ENCODE peak calls at places on chromosomes 3 and 15, in nine cellular contexts. D is GM23248, Z is hepatocyte, E is SK-N-SH, C is neural progenitor cell, V is GM23338, O is OCI-LY7, N is PC-3, L is HCT116. T is an unnamed sample.

GRCh38 chr15:42581272-42581730 is 5.9 kb downstream of the STARD9 start:
- DNase-seq in D (peak), Z (peak), E (peak), C (peak), V (peak), O (peak), N (peak), L (no peak), T (peak)

GRCh38 chr3:44762170-44762677 is 630 bp downstream of the KIF15 start:
- DNase-seq in D (peak), Z (no peak), E (peak), C (no peak), V (no peak), O (peak), N (no peak), L (no peak), T (peak)

GRCh38 chr15:29151111-29151857 is 118.3 kb downstream of the NSMCE3 start:
- DNase-seq in D (no peak), Z (no peak), E (no peak), C (no peak), V (no peak), O (no peak), N (no peak), L (no peak), T (no peak)

GRCh38 chr3:9563851-9564250 is 10.2 kb upstream of the LHFPL4 start:
- DNase-seq in D (no peak), Z (no peak), E (no peak), C (no peak), V (no peak), O (no peak), N (no peak), L (no peak), T (no peak)

GRCh38 chr3:151724846-151725562 is 8.7 kb upstream of the AADACL2 start:
- DNase-seq in D (no peak), Z (no peak), E (no peak), C (no peak), V (peak), O (no peak), N (peak), L (no peak), T (no peak)

GRCh38 chr3:149620291-149621020 is 37.4 kb downstream of the WWTR1 start:
- DNase-seq in D (peak), Z (no peak), E (no peak), C (no peak), V (no peak), O (no peak), N (peak), L (no peak), T (no peak)

GRCh38 chr3:45464336-45464809 is 76.0 kb downstream of the LARS2 start:
- DNase-seq in D (no peak), Z (no peak), E (no peak), C (peak), V (peak), O (peak), N (no peak), L (no peak), T (no peak)

GRCh38 chr15:59751552-59752413 is 62.7 kb upstream of the BNIP2 start:
- DNase-seq in D (peak), Z (no peak), E (no peak), C (peak), V (peak), O (peak), N (no peak), L (peak), T (peak)

GRCh38 chr3:52848617-52849016 is 13.8 kb upstream of the MUSTN1 start:
- DNase-seq in D (peak), Z (no peak), E (no peak), C (no peak), V (no peak), O (no peak), N (peak), L (no peak), T (no peak)

GRCh38 chr3:38618343-38618742 is 31.1 kb downstream of the SCN5A start:
- DNase-seq in D (no peak), Z (no peak), E (no peak), C (no peak), V (no peak), O (no peak), N (no peak), L (no peak), T (no peak)

GRCh38 chr3:152405915-152406802 is 137.4 kb downstream of the MBNL1 start:
- DNase-seq in D (peak), Z (peak), E (no peak), C (no peak), V (no peak), O (no peak), N (peak), L (no peak), T (no peak)

GRCh38 chr3:24519368-24520100 is 24.9 kb upstream of the THRB start:
- DNase-seq in D (peak), Z (no peak), E (no peak), C (peak), V (peak), O (no peak), N (no peak), L (no peak), T (no peak)

GRCh38 chr15:57565326-57565725 is 26.4 kb upstream of the MYZAP start:
- DNase-seq in D (no peak), Z (no peak), E (no peak), C (no peak), V (peak), O (peak), N (peak), L (no peak), T (no peak)

DNA sequence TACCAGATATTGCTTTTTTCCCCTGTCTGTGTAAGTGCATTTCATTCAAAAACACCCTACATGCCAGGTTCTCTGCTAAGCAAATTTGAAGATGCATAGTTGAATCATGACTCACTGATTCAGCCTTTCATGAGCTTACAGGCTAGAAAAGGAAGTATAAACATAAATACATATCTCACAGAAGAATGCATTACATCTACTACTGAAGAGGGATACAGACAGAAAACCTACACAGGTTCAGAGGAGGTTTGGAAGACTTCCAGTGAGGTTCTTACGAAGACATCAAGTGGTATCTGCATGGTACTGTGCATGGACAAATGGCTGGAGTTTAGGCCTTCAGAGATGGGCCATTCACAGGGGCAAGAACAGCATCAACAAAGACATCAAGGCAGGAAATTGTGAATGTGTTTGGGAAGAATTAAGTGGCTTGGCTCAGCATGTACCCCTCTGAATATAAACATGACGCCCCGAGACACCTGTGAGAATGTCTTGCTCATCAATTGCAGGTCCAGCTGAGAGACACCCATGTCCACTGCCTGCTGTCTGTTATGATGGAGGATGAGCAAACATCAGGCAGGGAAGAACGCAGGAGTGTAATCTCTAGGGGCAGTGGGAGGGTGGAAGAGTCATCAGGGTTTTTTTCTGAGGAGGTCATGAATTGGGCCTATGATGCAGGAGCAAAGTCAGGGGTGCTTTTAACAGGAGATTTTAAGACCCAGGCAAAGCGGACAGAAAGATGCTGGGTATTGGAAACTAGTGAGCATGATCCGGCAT is 105.1 kb upstream of the GALNT15 start:
- DNase-seq in D (peak), Z (peak), E (no peak), C (no peak), V (no peak), O (no peak), N (peak), L (no peak), T (no peak)
- H2AFZ ChIP-seq in D (no peak), Z (no peak), E (no peak), C (no peak), V (no peak), O (no peak), N (no peak), L (peak), T (no peak)

GRCh38 chr3:176939022-176939817 is 258.1 kb downstream of the TBL1XR1 start:
- DNase-seq in D (peak), Z (peak), E (peak), C (peak), V (peak), O (peak), N (peak), L (peak), T (peak)
- TF ChIP-seq EZH2phosphoT487 in D (no peak), Z (no peak), E (no peak), C (no peak), V (no peak), O (no peak), N (no peak), L (no peak), T (no peak)

DNA sequence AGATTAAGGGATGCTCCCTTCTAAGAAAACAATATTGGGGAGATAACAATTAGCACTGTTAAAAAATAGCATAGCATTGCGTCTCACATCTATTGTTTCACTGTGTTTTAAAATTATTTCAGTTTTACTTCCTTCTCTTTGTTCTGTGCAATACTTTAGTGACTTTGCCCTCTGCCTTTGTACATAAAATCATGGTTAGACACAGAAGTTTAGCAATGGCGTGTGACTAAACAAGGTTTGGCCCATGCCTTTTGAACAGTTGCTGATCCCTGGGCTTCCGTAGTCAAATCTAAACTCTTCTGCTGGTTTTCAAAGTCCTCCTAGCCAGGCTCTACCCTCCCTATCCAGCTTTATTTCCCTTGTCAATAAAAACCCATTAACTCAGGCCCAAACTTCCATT is 123.6 kb upstream of the SLC24A5 start:
- DNase-seq in D (no peak), Z (no peak), E (no peak), C (no peak), V (no peak), O (no peak), N (no peak), L (no peak), T (no peak)
- H2AFZ ChIP-seq in D (no peak), Z (no peak), E (no peak), C (no peak), V (no peak), O (no peak), N (no peak), L (no peak), T (no peak)

GRCh38 chr3:160968731-160969130 is 136.4 kb downstream of the B3GALNT1 start:
- DNase-seq in D (peak), Z (no peak), E (no peak), C (no peak), V (peak), O (no peak), N (no peak), L (no peak), T (no peak)
- TF ChIP-seq EZH2phosphoT487 in D (no peak), Z (no peak), E (no peak), C (no peak), V (no peak), O (no peak), N (no peak), L (no peak), T (no peak)

GRCh38 chr15:80815076-80815475 is 35.9 kb downstream of the CEMIP start:
- DNase-seq in D (no peak), Z (no peak), E (no peak), C (no peak), V (no peak), O (no peak), N (no peak), L (no peak), T (no peak)

GRCh38 chr15:80820092-80820491 is 40.9 kb downstream of the CEMIP start:
- DNase-seq in D (peak), Z (no peak), E (no peak), C (no peak), V (no peak), O (no peak), N (no peak), L (no peak), T (no peak)

GRCh38 chr15:80818996-80819395 is 39.8 kb downstream of the CEMIP start:
- DNase-seq in D (no peak), Z (no peak), E (no peak), C (no peak), V (no peak), O (no peak), N (no peak), L (no peak), T (no peak)

GRCh38 chr15:80817901-80818300 is 38.7 kb downstream of the CEMIP start:
- DNase-seq in D (no peak), Z (no peak), E (no peak), C (no peak), V (no peak), O (no peak), N (no peak), L (no peak), T (no peak)

DNA sequence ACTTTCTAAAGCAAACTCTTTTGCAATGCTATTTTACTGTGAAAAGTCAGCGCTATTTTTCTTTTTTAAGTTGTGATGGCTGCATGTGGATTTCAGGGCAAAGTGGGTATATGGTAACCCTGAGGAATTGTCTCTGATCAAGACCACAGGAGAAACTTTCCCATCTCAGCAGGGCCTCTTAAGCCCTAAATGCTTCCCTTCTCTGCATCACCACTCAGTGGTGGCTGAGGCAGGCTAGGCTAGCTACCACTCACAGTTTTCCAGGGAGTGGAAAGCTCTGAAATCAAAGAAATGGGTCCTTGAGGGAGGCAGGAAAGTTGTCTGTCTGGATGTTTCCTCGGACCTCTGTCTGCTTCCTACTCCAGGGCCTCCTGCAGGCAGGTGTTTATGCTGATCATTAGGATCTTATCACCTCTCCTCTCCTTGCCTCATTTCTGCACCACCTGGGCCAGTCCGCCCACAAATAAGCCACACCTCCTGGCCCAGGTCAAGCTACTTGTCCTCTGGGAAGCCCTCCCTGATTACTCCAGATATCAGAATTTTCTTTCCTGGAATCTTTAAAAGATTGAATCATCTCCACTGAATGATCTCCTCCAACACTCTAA is 37.0 kb downstream of the CEMIP start:
- DNase-seq in D (no peak), Z (no peak), E (no peak), C (no peak), V (no peak), O (no peak), N (no peak), L (no peak), T (no peak)
- H2AFZ ChIP-seq in D (no peak), Z (no peak), E (no peak), C (peak), V (peak), O (no peak), N (no peak), L (no peak), T (no peak)

GRCh38 chr15:74231475-74231874 is 4.7 kb upstream of the CCDC33 start:
- DNase-seq in D (no peak), Z (no peak), E (no peak), C (no peak), V (no peak), O (no peak), N (no peak), L (no peak), T (no peak)

GRCh38 chr15:74233373-74233772 is 2.8 kb upstream of the CCDC33 start:
- DNase-seq in D (no peak), Z (no peak), E (no peak), C (no peak), V (no peak), O (no peak), N (no peak), L (no peak), T (no peak)

GRCh38 chr15:74235962-74236361 is at the start of gene CCDC33:
- DNase-seq in D (no peak), Z (no peak), E (no peak), C (no peak), V (no peak), O (peak), N (no peak), L (no peak), T (no peak)

GRCh38 chr15:74234598-74234875 is 1.6 kb upstream of the CCDC33 start:
- DNase-seq in D (no peak), Z (no peak), E (peak), C (no peak), V (no peak), O (no peak), N (no peak), L (no peak), T (no peak)

DNA sequence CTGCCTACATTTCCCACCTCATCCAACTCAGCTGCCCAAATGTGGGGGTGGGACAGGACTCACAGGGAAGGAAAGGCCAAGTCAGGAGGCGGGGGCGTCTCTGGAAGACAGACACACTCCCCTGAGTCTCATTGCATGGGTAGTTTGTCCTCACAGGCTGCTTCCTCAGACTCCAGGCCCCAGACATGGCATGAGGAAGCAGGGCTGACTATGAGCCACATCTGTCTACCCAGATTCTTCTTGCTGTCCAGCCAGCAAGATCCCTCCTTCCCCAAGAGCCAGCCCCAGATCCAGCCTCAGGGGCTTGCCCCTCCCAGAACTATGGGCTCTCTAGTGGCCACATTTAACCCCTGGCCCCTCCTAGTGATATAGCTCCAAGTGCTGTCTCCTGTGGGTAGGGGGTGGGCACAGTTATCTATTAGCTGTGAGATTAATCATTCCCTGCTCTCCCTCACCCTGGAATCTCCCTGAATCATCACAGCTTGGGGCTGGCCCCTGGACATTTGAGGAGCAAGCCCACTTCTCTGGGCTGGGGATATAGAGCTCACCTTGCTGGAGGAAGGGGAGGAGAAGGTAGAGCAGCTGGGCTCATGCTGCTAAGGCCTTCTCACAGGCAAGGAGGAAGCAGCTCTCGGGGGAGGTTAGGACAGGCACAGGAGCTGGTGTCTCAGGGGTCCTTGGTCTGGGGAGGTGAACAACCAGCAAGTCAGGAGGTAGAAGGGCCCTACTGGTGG is 2.1 kb upstream of the CCDC33 start:
- DNase-seq in D (peak), Z (no peak), E (peak), C (no peak), V (no peak), O (no peak), N (no peak), L (no peak), T (no peak)
- TF ChIP-seq EZH2phosphoT487 in D (no peak), Z (no peak), E (no peak), C (no peak), V (no peak), O (no peak), N (no peak), L (no peak), T (no peak)

DNA sequence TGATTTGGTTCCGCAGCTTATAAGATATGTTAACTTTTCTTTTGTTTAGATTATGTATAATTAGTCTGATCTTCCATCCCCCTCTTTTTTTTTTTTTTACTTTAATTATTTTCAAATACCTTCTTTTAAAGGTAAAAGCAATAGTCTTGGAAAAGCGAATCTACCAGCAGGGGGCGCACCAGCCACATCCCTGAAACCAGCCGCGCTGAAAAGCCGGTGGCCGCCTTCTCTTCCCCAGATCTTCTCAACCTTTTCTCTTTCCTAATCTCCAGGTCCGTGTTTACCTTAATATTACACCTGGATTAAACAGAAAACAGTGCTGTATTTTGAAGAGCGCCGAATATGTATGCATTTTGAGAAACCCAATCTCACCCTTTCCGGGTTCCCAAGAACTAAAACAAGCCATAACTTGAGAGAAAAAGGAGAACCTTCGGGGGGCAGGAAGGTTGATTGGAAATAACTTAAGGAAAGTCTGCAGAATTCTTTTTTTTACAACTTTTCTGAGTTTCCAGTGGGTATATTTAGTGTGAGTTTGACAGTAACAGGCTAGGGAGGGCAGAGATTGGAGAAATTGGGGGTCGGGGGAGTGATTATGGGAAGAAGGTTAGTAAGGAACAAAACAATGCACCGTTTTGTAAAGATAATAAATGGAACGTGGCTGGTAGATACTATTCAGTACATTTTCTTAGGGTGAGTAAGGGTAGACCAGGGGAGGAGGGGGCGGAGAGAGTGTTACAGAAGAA is 2.0 kb upstream of the SOX2 start:
- DNase-seq in D (peak), Z (peak), E (peak), C (peak), V (peak), O (peak), N (peak), L (peak), T (peak)
- H2AFZ ChIP-seq in D (no peak), Z (peak), E (no peak), C (no peak), V (no peak), O (peak), N (peak), L (peak), T (peak)

GRCh38 chr3:55157736-55158135 is 229.9 kb upstream of the LRTM1 start:
- DNase-seq in D (peak), Z (no peak), E (no peak), C (no peak), V (no peak), O (no peak), N (peak), L (no peak), T (no peak)
- TF ChIP-seq EZH2phosphoT487 in D (no peak), Z (no peak), E (no peak), C (no peak), V (no peak), O (no peak), N (no peak), L (no peak), T (no peak)

GRCh38 chr3:197508511-197508910 is 47.3 kb downstream of the BDH1 start:
- DNase-seq in D (no peak), Z (no peak), E (no peak), C (peak), V (no peak), O (no peak), N (no peak), L (no peak), T (no peak)

GRCh38 chr3:197510642-197511018 is 45.1 kb downstream of the BDH1 start:
- DNase-seq in D (no peak), Z (no peak), E (no peak), C (no peak), V (no peak), O (no peak), N (no peak), L (no peak), T (no peak)

GRCh38 chr3:197508051-197508451 is 47.7 kb downstream of the BDH1 start:
- DNase-seq in D (no peak), Z (no peak), E (no peak), C (no peak), V (no peak), O (no peak), N (no peak), L (no peak), T (no peak)

GRCh38 chr3:197507541-197507940 is 48.2 kb downstream of the BDH1 start:
- DNase-seq in D (no peak), Z (no peak), E (no peak), C (no peak), V (no peak), O (no peak), N (no peak), L (no peak), T (no peak)

GRCh38 chr3:197508924-197509775 is 46.6 kb downstream of the BDH1 start:
- DNase-seq in D (no peak), Z (no peak), E (no peak), C (no peak), V (no peak), O (no peak), N (no peak), L (no peak), T (no peak)
- H2AFZ ChIP-seq in D (peak), Z (peak), E (no peak), C (peak), V (peak), O (no peak), N (peak), L (no peak), T (no peak)

T was measured in MM.1S.